ENCODE peak calls at places on chromosome 19, in six cellular contexts. One of them, this sample, is unnamed.

GRCh38 chr19:39974377-39975155 is 3.6 kb downstream of the PSMC4 start:
- DNase-seq in left ventricle myocardium inferior: no peak
- DNase-seq in WTC11: no peak
- DNase-seq in Peyer's patch: no peak
- DNase-seq in mesothelial cell of epicardium: no peak
- DNase-seq in ascending aorta: no peak
- DNase-seq in this sample: no peak

GRCh38 chr19:22354665-22355064 is 67.5 kb downstream of the ZNF98 start:
- DNase-seq in left ventricle myocardium inferior: no peak
- DNase-seq in WTC11: no peak
- DNase-seq in Peyer's patch: no peak
- DNase-seq in mesothelial cell of epicardium: no peak
- DNase-seq in ascending aorta: no peak
- DNase-seq in this sample: no peak

GRCh38 chr19:46620716-46621115 is 4.2 kb downstream of the PTGIR start:
- DNase-seq in left ventricle myocardium inferior: no peak
- DNase-seq in WTC11: no peak
- DNase-seq in Peyer's patch: no peak
- DNase-seq in mesothelial cell of epicardium: no peak
- DNase-seq in ascending aorta: peak; percentile 88
- DNase-seq in this sample: no peak

GRCh38 chr19:11227201-11227886 is 12.1 kb upstream of the ANGPTL8 start:
- DNase-seq in left ventricle myocardium inferior: no peak
- DNase-seq in WTC11: peak; percentile 92
- DNase-seq in Peyer's patch: no peak
- DNase-seq in mesothelial cell of epicardium: no peak
- DNase-seq in ascending aorta: no peak
- DNase-seq in this sample: peak; percentile 67

GRCh38 chr19:805600-806550 is 8.6 kb downstream of the PTBP1 start:
- DNase-seq in left ventricle myocardium inferior: no peak
- DNase-seq in WTC11: no peak
- DNase-seq in Peyer's patch: no peak
- DNase-seq in mesothelial cell of epicardium: no peak
- DNase-seq in ascending aorta: no peak
- DNase-seq in this sample: no peak

GRCh38 chr19:29873024-29873800 is 61.4 kb downstream of the CCNE1 start:
- DNase-seq in left ventricle myocardium inferior: peak; percentile 47
- DNase-seq in WTC11: peak; percentile 85
- DNase-seq in Peyer's patch: peak; percentile 48
- DNase-seq in mesothelial cell of epicardium: peak; percentile 68
- DNase-seq in ascending aorta: peak; percentile 68
- DNase-seq in this sample: peak; percentile 57

GRCh38 chr19:41116261-41116660 is 2.0 kb downstream of the CYP2F1 start:
- DNase-seq in left ventricle myocardium inferior: no peak
- DNase-seq in WTC11: no peak
- DNase-seq in Peyer's patch: no peak
- DNase-seq in mesothelial cell of epicardium: no peak
- DNase-seq in ascending aorta: no peak
- DNase-seq in this sample: no peak

GRCh38 chr19:47637550-47637949 is 28.6 kb downstream of the BICRA start:
- DNase-seq in left ventricle myocardium inferior: no peak
- DNase-seq in WTC11: no peak
- DNase-seq in Peyer's patch: no peak
- DNase-seq in mesothelial cell of epicardium: no peak
- DNase-seq in ascending aorta: no peak
- DNase-seq in this sample: no peak

GRCh38 chr19:51689751-51690358 is 3.3 kb upstream of the SPACA6 start:
- DNase-seq in left ventricle myocardium inferior: peak; percentile 53
- DNase-seq in WTC11: peak; percentile 77
- DNase-seq in Peyer's patch: no peak
- DNase-seq in mesothelial cell of epicardium: peak; percentile 37
- DNase-seq in ascending aorta: peak; percentile 76
- DNase-seq in this sample: no peak

GRCh38 chr19:51114087-51114714 is 6.0 kb upstream of the CTU1 start:
- DNase-seq in left ventricle myocardium inferior: no peak
- DNase-seq in WTC11: no peak
- DNase-seq in Peyer's patch: no peak
- DNase-seq in mesothelial cell of epicardium: no peak
- DNase-seq in ascending aorta: no peak
- DNase-seq in this sample: no peak

GRCh38 chr19:56829586-56829985 is 10.9 kb downstream of the PEG3 start:
- DNase-seq in left ventricle myocardium inferior: no peak
- DNase-seq in WTC11: no peak
- DNase-seq in Peyer's patch: no peak
- DNase-seq in mesothelial cell of epicardium: no peak
- DNase-seq in ascending aorta: no peak
- DNase-seq in this sample: no peak

GRCh38 chr19:45342911-45343310 is 2.4 kb downstream of the KLC3 start:
- DNase-seq in left ventricle myocardium inferior: no peak
- DNase-seq in WTC11: no peak
- DNase-seq in Peyer's patch: no peak
- DNase-seq in mesothelial cell of epicardium: no peak
- DNase-seq in ascending aorta: no peak
- DNase-seq in this sample: no peak

GRCh38 chr19:29216021-29216420 is 3.1 kb upstream of the UQCRFS1 start:
- DNase-seq in left ventricle myocardium inferior: no peak
- DNase-seq in WTC11: no peak
- DNase-seq in Peyer's patch: no peak
- DNase-seq in mesothelial cell of epicardium: no peak
- DNase-seq in ascending aorta: no peak
- DNase-seq in this sample: no peak

GRCh38 chr19:48274173-48274572 is 4.3 kb downstream of the ZNF114 start:
- DNase-seq in left ventricle myocardium inferior: no peak
- DNase-seq in WTC11: no peak
- DNase-seq in Peyer's patch: no peak
- DNase-seq in mesothelial cell of epicardium: no peak
- DNase-seq in ascending aorta: no peak
- DNase-seq in this sample: no peak

GRCh38 chr19:55341191-55342043 is 1.7 kb downstream of the KMT5C start:
- DNase-seq in left ventricle myocardium inferior: peak; percentile 74
- DNase-seq in WTC11: peak; percentile 83
- DNase-seq in Peyer's patch: peak; percentile 26
- DNase-seq in mesothelial cell of epicardium: no peak
- DNase-seq in ascending aorta: peak; percentile 80
- DNase-seq in this sample: peak; percentile 55

GRCh38 chr19:17680235-17680722 is 7.9 kb downstream of the UNC13A start:
- DNase-seq in left ventricle myocardium inferior: peak; percentile 82
- DNase-seq in WTC11: peak; percentile 47
- DNase-seq in Peyer's patch: peak; percentile 43
- DNase-seq in mesothelial cell of epicardium: no peak
- DNase-seq in ascending aorta: peak; percentile 95
- DNase-seq in this sample: peak; percentile 29

GRCh38 chr19:3024870-3025515 is 4.1 kb downstream of the TLE2 start:
- DNase-seq in left ventricle myocardium inferior: no peak
- DNase-seq in WTC11: peak; percentile 42
- DNase-seq in Peyer's patch: no peak
- DNase-seq in mesothelial cell of epicardium: no peak
- DNase-seq in ascending aorta: no peak
- DNase-seq in this sample: peak; percentile 34

GRCh38 chr19:18601875-18602274 is 4.7 kb downstream of the CRLF1 start:
- DNase-seq in left ventricle myocardium inferior: no peak
- DNase-seq in WTC11: no peak
- DNase-seq in Peyer's patch: no peak
- DNase-seq in mesothelial cell of epicardium: no peak
- DNase-seq in ascending aorta: no peak
- DNase-seq in this sample: no peak

GRCh38 chr19:41327076-41327475 is 17.1 kb downstream of the CCDC97 start:
- DNase-seq in left ventricle myocardium inferior: no peak
- DNase-seq in WTC11: no peak
- DNase-seq in Peyer's patch: no peak
- DNase-seq in mesothelial cell of epicardium: no peak
- DNase-seq in ascending aorta: no peak
- DNase-seq in this sample: no peak

GRCh38 chr19:7832781-7833180 is 2.8 kb downstream of the EVI5L start:
- DNase-seq in left ventricle myocardium inferior: no peak
- DNase-seq in WTC11: no peak
- DNase-seq in Peyer's patch: no peak
- DNase-seq in mesothelial cell of epicardium: no peak
- DNase-seq in ascending aorta: no peak
- DNase-seq in this sample: no peak

GRCh38 chr19:48900477-48901452 is 653 bp downstream of the NUCB1 start:
- DNase-seq in left ventricle myocardium inferior: no peak
- DNase-seq in WTC11: no peak
- DNase-seq in Peyer's patch: no peak
- DNase-seq in mesothelial cell of epicardium: no peak
- DNase-seq in ascending aorta: no peak
- DNase-seq in this sample: peak; percentile 63

GRCh38 chr19:17108453-17108784 is 32.8 kb downstream of the MYO9B start:
- DNase-seq in left ventricle myocardium inferior: no peak
- DNase-seq in WTC11: no peak
- DNase-seq in Peyer's patch: no peak
- DNase-seq in mesothelial cell of epicardium: no peak
- DNase-seq in ascending aorta: no peak
- DNase-seq in this sample: no peak

GRCh38 chr19:11798391-11799296 is at the start of gene ZNF491:
- DNase-seq in left ventricle myocardium inferior: peak; percentile 93
- DNase-seq in WTC11: peak; percentile 97
- DNase-seq in Peyer's patch: peak; percentile 96
- DNase-seq in mesothelial cell of epicardium: peak; percentile 80
- DNase-seq in ascending aorta: peak; percentile 95
- DNase-seq in this sample: peak; percentile 94

GRCh38 chr19:50492303-50493052 is 15.8 kb upstream of the GARIN5A start:
- DNase-seq in left ventricle myocardium inferior: no peak
- DNase-seq in WTC11: no peak
- DNase-seq in Peyer's patch: no peak
- DNase-seq in mesothelial cell of epicardium: no peak
- DNase-seq in ascending aorta: no peak
- DNase-seq in this sample: no peak

GRCh38 chr19:15010497-15011255 is 31.0 kb upstream of the SLC1A6 start:
- DNase-seq in left ventricle myocardium inferior: no peak
- DNase-seq in WTC11: peak; percentile 69
- DNase-seq in Peyer's patch: no peak
- DNase-seq in mesothelial cell of epicardium: no peak
- DNase-seq in ascending aorta: no peak
- DNase-seq in this sample: no peak

GRCh38 chr19:12825259-12826131 is 8.9 kb downstream of the RTBDN start:
- DNase-seq in left ventricle myocardium inferior: no peak
- DNase-seq in WTC11: peak; percentile 94
- DNase-seq in Peyer's patch: no peak
- DNase-seq in mesothelial cell of epicardium: no peak
- DNase-seq in ascending aorta: no peak
- DNase-seq in this sample: no peak

GRCh38 chr19:4057913-4058695 is 8.6 kb downstream of the ZBTB7A start:
- DNase-seq in left ventricle myocardium inferior: peak; percentile 84
- DNase-seq in WTC11: no peak
- DNase-seq in Peyer's patch: no peak
- DNase-seq in mesothelial cell of epicardium: no peak
- DNase-seq in ascending aorta: peak; percentile 95
- DNase-seq in this sample: no peak
- TF ChIP-seq CTCF in left ventricle myocardium inferior: peak; percentile 28
- TF ChIP-seq CTCF in WTC11: no peak
- TF ChIP-seq CTCF in Peyer's patch: no peak
- TF ChIP-seq CTCF in mesothelial cell of epicardium: no peak
- TF ChIP-seq CTCF in ascending aorta: peak; percentile 11
- TF ChIP-seq CTCF in this sample: no peak

DNA sequence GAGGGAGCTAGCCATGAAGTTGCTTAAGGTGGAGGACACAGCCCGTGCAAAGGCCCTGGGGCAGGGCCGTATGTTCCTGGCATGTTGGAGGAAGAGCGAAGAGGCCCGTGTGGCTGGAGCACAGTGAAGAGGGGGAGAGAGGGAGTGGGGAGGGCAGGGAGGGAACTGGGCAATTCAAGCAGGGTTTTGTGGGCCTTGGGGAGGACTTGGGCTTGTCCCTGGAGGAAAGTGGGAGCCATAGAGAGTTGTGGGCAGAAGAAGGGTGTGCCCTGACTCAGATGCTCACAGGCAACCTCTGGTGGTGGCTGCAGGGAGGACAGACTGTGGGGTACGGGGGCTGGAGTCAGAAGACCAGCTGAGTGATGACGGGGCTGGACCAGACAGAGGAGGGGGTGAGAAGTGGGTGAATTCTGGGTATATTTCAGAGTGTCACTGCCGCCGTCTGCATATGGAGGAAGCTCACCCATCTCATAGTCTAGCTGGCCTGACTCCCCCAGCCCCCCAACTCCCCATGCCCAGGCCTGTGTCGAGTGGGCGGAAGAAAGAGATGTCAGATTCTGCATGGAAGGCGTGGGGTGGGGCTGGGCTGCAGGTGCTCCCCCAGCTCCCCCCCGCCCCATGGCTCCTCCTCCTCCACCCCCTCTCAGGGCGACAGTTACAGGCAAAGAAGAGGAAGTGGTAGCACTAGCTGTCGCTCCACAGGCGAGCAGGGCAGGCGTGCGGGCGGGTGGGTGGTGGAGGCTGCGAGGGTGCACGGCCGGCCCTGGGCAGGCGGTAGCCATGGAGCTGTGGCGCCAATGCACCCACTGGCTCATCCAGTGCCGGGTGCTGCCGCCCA is at the start of gene VAV1:
- DNase-seq in left ventricle myocardium inferior: peak; percentile 58
- DNase-seq in WTC11: peak; percentile 30
- DNase-seq in Peyer's patch: peak; percentile 95
- DNase-seq in mesothelial cell of epicardium: no peak
- DNase-seq in ascending aorta: peak; percentile 72
- DNase-seq in this sample: peak; percentile 95
- TF ChIP-seq CTCF in left ventricle myocardium inferior: no peak
- TF ChIP-seq CTCF in WTC11: no peak
- TF ChIP-seq CTCF in Peyer's patch: no peak
- TF ChIP-seq CTCF in mesothelial cell of epicardium: no peak
- TF ChIP-seq CTCF in ascending aorta: no peak
- TF ChIP-seq CTCF in this sample: peak; percentile 77

GRCh38 chr19:35154535-35155406 is at the start of gene FXYD5:
- DNase-seq in left ventricle myocardium inferior: peak; percentile 72
- DNase-seq in WTC11: peak; percentile 64
- DNase-seq in Peyer's patch: peak; percentile 76
- DNase-seq in mesothelial cell of epicardium: no peak
- DNase-seq in ascending aorta: peak; percentile 85
- DNase-seq in this sample: peak; percentile 69
- TF ChIP-seq CTCF in left ventricle myocardium inferior: peak; percentile 17
- TF ChIP-seq CTCF in WTC11: no peak
- TF ChIP-seq CTCF in Peyer's patch: no peak
- TF ChIP-seq CTCF in mesothelial cell of epicardium: no peak
- TF ChIP-seq CTCF in ascending aorta: no peak
- TF ChIP-seq CTCF in this sample: no peak

DNA sequence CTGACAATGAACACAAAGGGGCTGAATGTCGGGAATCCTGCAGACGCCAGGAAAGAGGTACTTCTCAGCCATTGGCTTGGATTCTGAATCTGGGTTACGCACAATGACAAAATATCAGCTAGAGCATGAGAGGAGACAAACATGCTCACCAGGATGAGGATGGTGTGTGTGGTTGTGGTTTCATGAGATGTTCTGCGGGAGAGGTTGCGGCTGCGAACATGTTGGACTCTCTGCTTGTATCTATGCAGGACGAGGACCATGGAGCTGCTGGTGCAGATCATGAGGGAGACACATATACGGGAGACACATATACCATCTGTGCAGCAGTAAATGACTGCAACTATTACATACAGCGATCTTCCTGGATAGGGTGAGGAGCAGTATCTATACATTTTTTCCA is 7.3 kb upstream of the LILRA5 start:
- DNase-seq in left ventricle myocardium inferior: no peak
- DNase-seq in WTC11: no peak
- DNase-seq in Peyer's patch: no peak
- DNase-seq in mesothelial cell of epicardium: no peak
- DNase-seq in ascending aorta: no peak
- DNase-seq in this sample: no peak
- TF ChIP-seq CTCF in left ventricle myocardium inferior: no peak
- TF ChIP-seq CTCF in WTC11: no peak
- TF ChIP-seq CTCF in Peyer's patch: no peak
- TF ChIP-seq CTCF in mesothelial cell of epicardium: no peak
- TF ChIP-seq CTCF in ascending aorta: no peak
- TF ChIP-seq CTCF in this sample: no peak

This sample was measured in OCI-LY7.